ENCODE peak calls at places on chromosomes 12 and 14, in eight cellular contexts. A is colonic mucosa, I is body of pancreas, Z is thoracic aorta, O is SK-N-SH, P is adrenal gland, Y is heart right ventricle, C is hepatocyte. U is an unnamed sample. For H3K4me1, the result is how much of the 10 kb centered on the place peaks cover.

GRCh38 chr14:67077914-67078313 is 111.3 kb upstream of the GARIN2 start:
- DNase-seq in Y (no peak), P (no peak), A (no peak), O (no peak), C (no peak), Z (no peak), I (no peak), U (no peak)

GRCh38 chr12:124059752-124060151 is 86.7 kb downstream of the ZNF664 start:
- DNase-seq in I (no peak), A (no peak), Y (no peak), C (no peak), P (no peak), O (no peak), Z (no peak), U (no peak)

GRCh38 chr14:99744199-99744872 is 48.9 kb upstream of the EML1 start:
- DNase-seq in Y (no peak), O (no peak), P (no peak), A (no peak), C (no peak), I (no peak), Z (no peak), U (no peak)

GRCh38 chr14:84090837-84091236 is 1439.1 kb upstream of the FLRT2 start:
- DNase-seq in I (no peak), A (no peak), C (no peak), Z (no peak), P (no peak), O (no peak), Y (no peak), U (no peak)

GRCh38 chr12:50626026-50626425 is 121.2 kb downstream of the DIP2B start:
- DNase-seq in P (no peak), Y (no peak), Z (no peak), I (no peak), A (no peak), C (no peak), O (no peak), U (no peak)

GRCh38 chr12:21528953-21529352 is 2.9 kb downstream of the SPX start:
- DNase-seq in A (no peak), P (no peak), I (peak), O (no peak), Z (no peak), C (no peak), Y (no peak), U (no peak)

GRCh38 chr14:61813101-61813596 is 50.9 kb downstream of the SNAPC1 start:
- DNase-seq in Y (no peak), P (no peak), C (no peak), Z (no peak), I (no peak), A (no peak), O (peak), U (no peak)

GRCh38 chr12:24719293-24719721 is 229.6 kb downstream of the BCAT1 start:
- DNase-seq in Z (no peak), A (no peak), C (no peak), O (no peak), Y (no peak), I (no peak), P (no peak), U (no peak)

GRCh38 chr12:18849080-18849479 is 111.2 kb downstream of the CAPZA3 start:
- DNase-seq in A (no peak), P (no peak), O (no peak), C (peak), Z (no peak), Y (no peak), I (no peak), U (no peak)

GRCh38 chr12:65881348-65881961 is 57.2 kb downstream of the HMGA2 start:
- DNase-seq in A (no peak), C (peak), Z (no peak), I (no peak), O (no peak), Y (peak), P (no peak), U (no peak)
- H3K4me1 ChIP-seq in A (under half), C (half or more), Z (under half), I (under half), O (half or more), Y (under half), P (under half), U (under half)

GRCh38 chr14:63800651-63801385 is 52.0 kb upstream of the SYNE2 start:
- DNase-seq in I (no peak), C (no peak), O (no peak), P (no peak), Y (no peak), Z (no peak), A (no peak), U (no peak)

GRCh38 chr14:63795532-63795931 is 57.3 kb upstream of the SYNE2 start:
- DNase-seq in O (no peak), I (no peak), A (no peak), Z (no peak), C (no peak), P (no peak), Y (no peak), U (no peak)

GRCh38 chr14:63800083-63800482 is 52.7 kb upstream of the SYNE2 start:
- DNase-seq in I (no peak), P (no peak), A (no peak), Y (no peak), O (no peak), Z (no peak), C (no peak), U (no peak)
- H3K4me3 ChIP-seq in I (no peak), P (peak), A (no peak), Y (peak), O (no peak), Z (peak), C (no peak), U (peak)

GRCh38 chr14:48563465-48563864 is 888.1 kb upstream of the MDGA2 start:
- DNase-seq in Z (no peak), I (no peak), A (no peak), C (peak), Y (no peak), P (no peak), O (no peak), U (no peak)
- H3K27ac ChIP-seq in Z (no peak), I (no peak), A (no peak), C (peak), Y (no peak), P (no peak), O (no peak), U (no peak)

GRCh38 chr14:49975799-49976198 is 82.9 kb downstream of the ARF6 start:
- DNase-seq in A (peak), Y (no peak), I (no peak), O (no peak), P (no peak), C (no peak), Z (no peak), U (no peak)

GRCh38 chr14:49972840-49973239 is 80.0 kb downstream of the ARF6 start:
- DNase-seq in O (no peak), Y (no peak), A (peak), C (peak), I (no peak), P (peak), Z (no peak), U (no peak)

GRCh38 chr14:49975286-49975685 is 82.4 kb downstream of the ARF6 start:
- DNase-seq in Y (no peak), C (peak), P (no peak), Z (no peak), I (no peak), O (no peak), A (no peak), U (no peak)

GRCh38 chr14:49980027-49980426 is 87.1 kb downstream of the ARF6 start:
- DNase-seq in Z (no peak), I (no peak), A (no peak), C (no peak), O (peak), P (no peak), Y (no peak), U (no peak)

DNA sequence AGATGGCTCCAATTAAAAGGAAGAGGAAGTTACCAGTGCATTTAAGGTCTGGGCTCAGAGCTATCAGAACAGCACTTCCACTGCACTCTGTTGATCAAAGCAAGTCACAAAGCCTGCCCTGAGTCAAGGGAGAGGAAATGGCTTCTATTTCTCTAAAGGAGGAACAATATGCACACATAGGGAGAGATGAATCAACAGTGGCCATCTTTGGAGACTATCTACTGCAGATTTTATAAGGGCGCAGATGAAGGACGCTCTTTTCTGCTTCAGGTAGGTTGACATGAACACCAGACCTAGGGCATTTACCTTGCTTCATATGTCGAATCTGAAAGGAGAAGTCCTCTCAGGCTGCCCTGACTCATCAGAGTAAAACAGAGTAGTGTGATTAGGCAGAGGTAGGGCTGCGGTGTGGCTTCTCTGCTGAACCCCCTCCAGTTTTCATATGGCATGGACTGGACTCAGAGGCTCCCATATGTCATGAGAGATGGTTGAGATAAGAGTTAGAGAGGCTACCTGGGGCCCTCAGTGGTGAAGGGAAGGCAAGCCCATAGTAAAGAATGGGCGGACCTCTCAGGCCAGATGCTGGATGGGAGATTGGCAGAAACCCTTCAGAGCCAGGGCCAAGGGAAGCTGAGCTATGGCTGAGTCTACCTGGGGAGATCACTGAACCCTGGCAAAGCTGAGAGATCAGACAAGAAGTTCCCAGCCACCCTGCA is 84.4 kb downstream of the ARF6 start:
- DNase-seq in Z (no peak), A (no peak), C (no peak), O (no peak), Y (no peak), P (no peak), I (no peak), U (no peak)
- H3K4me1 ChIP-seq in Z (under half), A (under half), C (under half), O (under half), Y (half or more), P (under half), I (under half), U (under half)